ENCODE peak calls at places on chromosomes 7 and 10, in five cellular contexts. W, S, C, H and M are unnamed samples.
A peak's percentile ranks its signal among the peaks of the same experiment; 100 is the strongest.

GRCh38 chr7:18356195-18356645 is 139.3 kb upstream of the HDAC9 start:
- DNase-seq in W (peak; percentile 10), S (peak; percentile 32), C (no peak), H (no peak), M (peak; percentile 28)

GRCh38 chr7:29281782-29282541 is 87.4 kb downstream of the CHN2 start:
- DNase-seq in W (peak; percentile 4), S (peak; percentile 80), C (no peak), H (no peak), M (peak; percentile 63)

GRCh38 chr10:42769653-42770052 is 12.9 kb upstream of the BMS1 start:
- DNase-seq in W (no peak), S (no peak), C (no peak), H (peak; percentile 84), M (no peak)

GRCh38 chr7:123054357-123055133 is 59.0 kb upstream of the TAS2R16 start:
- DNase-seq in W (no peak), S (no peak), C (no peak), H (peak; percentile 19), M (no peak)

GRCh38 chr10:80471009-80471408 is 16.9 kb downstream of the TSPAN14 start:
- DNase-seq in W (no peak), S (peak; percentile 71), C (no peak), H (no peak), M (no peak)

GRCh38 chr10:11242443-11243386 is 225.0 kb downstream of the CELF2 start:
- DNase-seq in W (no peak), S (no peak), C (no peak), H (no peak), M (no peak)

GRCh38 chr7:30816291-30817059 is 45.3 kb downstream of the MINDY4 start:
- DNase-seq in W (no peak), S (no peak), C (peak; percentile 69), H (peak; percentile 55), M (peak; percentile 74)

GRCh38 chr10:119090026-119090808 is 9.6 kb upstream of the EIF3A start:
- DNase-seq in W (no peak), S (no peak), C (no peak), H (no peak), M (no peak)

DNA sequence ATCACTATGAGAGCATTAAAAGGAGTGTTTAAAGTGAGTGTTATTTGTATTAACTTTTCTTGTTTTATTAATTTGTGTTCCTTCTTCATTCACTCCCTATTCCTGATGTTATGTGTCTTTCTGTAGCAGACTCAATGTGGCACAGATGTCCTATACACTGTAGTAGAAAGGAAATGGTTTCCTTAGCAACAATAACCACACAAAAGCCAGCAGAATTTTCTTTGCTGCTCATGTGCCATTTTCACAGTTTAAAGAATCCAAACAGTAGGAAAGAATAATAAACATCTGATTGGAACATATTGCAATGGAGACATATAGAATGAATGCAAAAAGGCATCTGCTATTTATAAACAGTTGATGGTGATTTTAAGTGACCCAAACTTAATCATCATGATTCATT is 763.6 kb downstream of the PHTF2 start:
- DNase-seq in W (no peak), S (no peak), C (no peak), H (no peak), M (no peak)
- TF ChIP-seq CTCF in W (no peak), S (no peak), C (no peak), H (no peak), M (no peak)

DNA sequence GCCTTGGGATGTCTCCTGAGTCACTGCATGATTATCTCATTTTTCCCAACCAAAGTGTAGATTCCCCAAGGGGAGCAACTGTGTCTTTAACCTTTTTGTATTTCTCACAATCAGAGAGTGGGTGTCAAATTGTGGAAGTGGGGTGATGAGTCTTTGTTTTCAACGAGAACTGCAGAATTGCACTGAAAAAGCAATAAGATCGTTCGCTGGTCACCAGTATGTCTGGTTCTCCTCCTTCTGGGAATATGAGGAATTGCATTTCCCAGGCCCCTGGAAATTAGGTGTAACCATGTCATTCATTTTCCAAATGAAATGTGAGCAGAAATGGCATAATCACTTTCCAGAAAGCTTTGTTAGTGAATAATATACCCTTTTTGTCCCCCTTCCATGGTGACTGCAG is 326.9 kb downstream of the GPAM start:
- DNase-seq in W (no peak), S (no peak), C (no peak), H (no peak), M (peak; percentile 2)
- TF ChIP-seq CTCF in W (no peak), S (no peak), C (no peak), H (peak; percentile 47), M (no peak)

DNA sequence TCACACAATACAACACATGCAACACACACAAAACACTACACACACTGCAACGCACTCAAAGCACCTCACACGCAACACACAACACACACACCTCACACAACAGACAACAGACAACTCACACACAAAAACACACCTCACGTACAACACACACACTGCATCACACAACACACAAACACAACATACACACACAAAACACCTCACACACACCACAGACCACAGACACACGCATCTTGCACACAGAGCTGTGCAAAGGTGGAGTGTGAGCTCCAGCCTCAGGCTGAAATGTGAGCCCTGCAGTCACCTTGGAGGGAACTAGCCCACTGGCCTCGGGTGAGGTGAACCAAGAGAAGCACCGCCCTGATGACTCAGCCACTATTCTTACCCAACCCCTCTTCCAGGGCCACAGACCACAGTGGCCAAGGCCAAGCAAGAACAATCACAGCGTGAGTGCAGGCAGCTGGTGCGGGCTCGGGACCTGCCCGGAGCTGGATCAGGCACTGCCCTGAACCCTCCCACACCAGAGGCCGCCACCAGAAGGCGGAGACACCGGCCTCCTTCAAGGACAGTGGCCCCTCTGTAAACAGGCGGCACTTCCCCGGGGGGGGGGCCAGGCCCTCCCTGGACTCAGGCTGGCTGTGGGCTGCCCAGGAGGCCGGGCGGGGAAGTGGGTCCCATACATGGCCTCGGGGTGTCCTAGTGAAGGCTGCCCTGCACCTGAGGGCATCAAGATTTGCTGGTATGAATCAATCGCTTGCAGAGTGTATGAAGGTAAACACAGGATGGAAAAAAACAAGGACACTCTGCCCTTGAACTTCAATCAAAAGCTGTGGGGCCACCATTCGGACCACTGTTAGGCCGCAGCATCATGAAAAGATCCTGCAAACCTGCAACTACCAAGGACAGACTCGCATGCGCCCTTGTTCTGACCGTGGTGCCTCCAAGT is 106.7 kb downstream of the TNS3 start:
- DNase-seq in W (peak; percentile 90), S (peak; percentile 97), C (peak; percentile 95), H (peak; percentile 94), M (peak; percentile 51)
- TF ChIP-seq CTCF in W (peak; percentile 53), S (peak; percentile 41), C (peak; percentile 35), H (no peak), M (peak; percentile 19)

GRCh38 chr10:59805043-59805442 is 51.8 kb upstream of the MRLN start:
- DNase-seq in W (no peak), S (no peak), C (no peak), H (peak; percentile 26), M (peak; percentile 20)
- TF ChIP-seq CTCF in W (peak; percentile 63), S (no peak), C (peak; percentile 19), H (no peak), M (peak; percentile 51)

DNA sequence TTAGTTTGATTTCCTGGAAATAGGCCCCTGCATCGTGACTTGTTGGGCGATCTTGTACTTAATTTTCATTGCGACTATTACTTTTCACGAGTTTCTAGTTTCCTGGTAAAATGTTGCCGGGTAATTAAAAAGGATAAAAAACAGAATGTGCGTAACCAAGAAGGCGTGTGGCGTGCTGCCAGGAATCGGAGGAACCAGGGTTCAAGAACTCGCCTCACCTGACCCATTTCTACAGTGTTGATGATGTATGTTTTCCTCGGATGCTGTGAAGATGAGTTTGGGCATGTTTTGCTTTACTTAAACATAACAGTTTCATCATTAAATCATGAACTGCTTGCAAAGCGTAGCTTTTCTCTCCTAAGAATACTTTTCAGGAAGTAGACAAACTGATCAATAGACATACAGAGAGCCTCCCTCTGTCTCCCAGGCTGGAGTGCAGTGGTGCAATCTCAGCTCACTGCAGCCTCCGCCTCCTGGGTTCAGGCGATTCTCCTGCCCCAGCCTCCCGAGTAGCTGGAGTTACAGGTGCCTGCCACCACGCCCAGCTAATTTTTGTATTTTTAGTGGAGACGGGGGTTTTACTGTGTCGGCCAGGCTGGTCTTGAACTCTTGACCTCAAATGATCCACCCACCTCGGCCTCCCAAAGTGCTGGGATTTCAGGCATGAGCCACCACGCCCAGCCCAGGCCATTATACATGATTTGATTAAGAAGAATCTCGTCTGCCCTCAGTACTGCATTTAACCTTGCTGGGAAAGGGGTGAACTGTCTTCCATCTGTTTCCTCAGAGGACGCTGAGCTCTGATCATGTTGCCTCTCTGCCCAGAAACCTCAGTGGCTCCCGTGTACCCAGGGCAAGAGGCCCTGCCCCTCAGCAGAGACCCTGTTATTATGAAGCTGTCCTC is 9.1 kb downstream of the FOXK1 start:
- DNase-seq in W (no peak), S (no peak), C (no peak), H (no peak), M (no peak)
- TF ChIP-seq CTCF in W (no peak), S (no peak), C (no peak), H (no peak), M (no peak)

DNA sequence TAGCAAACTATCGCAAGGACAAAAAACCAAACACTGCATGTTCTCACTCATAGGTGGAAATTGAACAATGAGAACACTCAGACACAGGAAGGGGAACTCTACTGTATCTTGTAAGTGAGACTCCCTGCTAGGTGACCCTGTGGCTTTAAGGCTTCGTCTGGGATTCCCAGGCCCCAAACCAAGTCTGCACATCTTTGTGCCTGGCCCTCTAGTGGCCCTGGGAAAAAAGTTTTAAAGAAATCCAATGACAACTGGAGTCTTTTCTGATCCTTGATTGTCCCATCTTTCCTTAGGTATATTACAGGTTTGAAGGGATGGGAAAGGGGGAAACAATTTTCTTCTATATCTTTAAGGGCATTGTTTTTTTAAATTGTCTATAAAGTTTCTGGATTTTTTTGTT is 10.6 kb upstream of the LIPM start:
- DNase-seq in W (peak; percentile 7), S (peak; percentile 39), C (no peak), H (peak; percentile 15), M (peak; percentile 32)
- TF ChIP-seq CTCF in W (peak; percentile 79), S (peak; percentile 49), C (peak; percentile 11), H (peak; percentile 20), M (peak; percentile 44)

GRCh38 chr7:23356726-23357125 is 57.6 kb downstream of the MALSU1 start:
- DNase-seq in W (peak; percentile 68), S (no peak), C (no peak), H (no peak), M (no peak)

GRCh38 chr7:23356168-23356567 is 57.0 kb downstream of the MALSU1 start:
- DNase-seq in W (no peak), S (no peak), C (no peak), H (no peak), M (no peak)

GRCh38 chr7:23353172-23353571 is 54.0 kb downstream of the MALSU1 start:
- DNase-seq in W (no peak), S (no peak), C (no peak), H (no peak), M (no peak)

GRCh38 chr7:23358152-23358674 is 59.1 kb downstream of the MALSU1 start:
- DNase-seq in W (no peak), S (no peak), C (no peak), H (no peak), M (no peak)

GRCh38 chr7:23357190-23358093 is 58.3 kb downstream of the MALSU1 start:
- DNase-seq in W (peak; percentile 42), S (peak; percentile 81), C (no peak), H (no peak), M (peak; percentile 59)
- TF ChIP-seq CTCF in W (peak; percentile 77), S (peak; percentile 64), C (no peak), H (peak; percentile 31), M (peak; percentile 27)